ENCODE peak calls at places on chromosomes 5 and 9, in ten cellular contexts. O, B, A, N, P, K, M, Y, L and G are unnamed samples.
A peak's percentile ranks its signal among the peaks of the same experiment; 100 is the strongest.

GRCh38 chr9:109793196-109793595 is 13.2 kb downstream of the PALM2AKAP2 start:
- DNase-seq in O (no peak), B (no peak), A (no peak), N (peak; percentile 91), P (no peak), K (peak; percentile 96), M (no peak), Y (peak; percentile 70), L (no peak), G (no peak)

GRCh38 chr5:180648658-180649296 is 623 bp downstream of the FLT4 start:
- DNase-seq in O (peak; percentile 60), B (no peak), A (no peak), N (no peak), P (no peak), K (no peak), M (no peak), Y (no peak), L (no peak), G (no peak)

GRCh38 chr9:125989524-125990180 is 242.5 kb downstream of the PBX3 start:
- DNase-seq in O (no peak), B (no peak), A (no peak), N (no peak), P (no peak), K (no peak), M (no peak), Y (no peak), L (no peak), G (no peak)

GRCh38 chr5:76050131-76050530 is 33.1 kb upstream of the SV2C start:
- DNase-seq in O (no peak), B (no peak), A (no peak), N (no peak), P (no peak), K (no peak), M (no peak), Y (no peak), L (no peak), G (no peak)

GRCh38 chr5:56585973-56586740 is 229.2 kb upstream of the MAP3K1 start:
- DNase-seq in O (no peak), B (no peak), A (no peak), N (no peak), P (no peak), K (peak; percentile 28), M (peak; percentile 68), Y (no peak), L (no peak), G (no peak)

GRCh38 chr5:59661306-59661705 is 232.2 kb downstream of the PDE4D start:
- DNase-seq in O (no peak), B (no peak), A (no peak), N (no peak), P (no peak), K (no peak), M (no peak), Y (no peak), L (no peak), G (no peak)

GRCh38 chr9:133733074-133733408 is 5.1 kb downstream of the SARDH start:
- DNase-seq in O (no peak), B (no peak), A (no peak), N (no peak), P (no peak), K (peak; percentile 21), M (no peak), Y (no peak), L (no peak), G (no peak)

GRCh38 chr5:67206381-67207328 is 10.1 kb upstream of the CD180 start:
- DNase-seq in O (no peak), B (peak; percentile 39), A (no peak), N (peak; percentile 23), P (no peak), K (peak; percentile 33), M (no peak), Y (no peak), L (peak; percentile 86), G (peak; percentile 53)

GRCh38 chr5:150117945-150118560 is 31.7 kb upstream of the CSF1R start:
- DNase-seq in O (no peak), B (no peak), A (no peak), N (no peak), P (no peak), K (no peak), M (no peak), Y (no peak), L (no peak), G (no peak)

GRCh38 chr5:177162379-177162778 is 28.8 kb downstream of the NSD1 start:
- DNase-seq in O (no peak), B (no peak), A (no peak), N (no peak), P (no peak), K (peak; percentile 4), M (no peak), Y (no peak), L (no peak), G (no peak)

GRCh38 chr5:136249678-136250266 is 56.8 kb upstream of the SMIM32 start:
- DNase-seq in O (peak; percentile 46), B (no peak), A (peak; percentile 7), N (peak; percentile 77), P (no peak), K (peak; percentile 81), M (peak; percentile 59), Y (peak; percentile 24), L (peak; percentile 71), G (no peak)

GRCh38 chr9:32698706-32699277 is 63.3 kb upstream of the TAF1L start:
- DNase-seq in O (no peak), B (no peak), A (no peak), N (no peak), P (no peak), K (no peak), M (no peak), Y (no peak), L (peak; percentile 30), G (no peak)

GRCh38 chr9:4519604-4520003 is 29.3 kb downstream of the SLC1A1 start:
- DNase-seq in O (no peak), B (no peak), A (no peak), N (no peak), P (no peak), K (peak; percentile 52), M (no peak), Y (no peak), L (no peak), G (no peak)

GRCh38 chr9:124074746-124075145 is 63.2 kb downstream of the LHX2 start:
- DNase-seq in O (no peak), B (no peak), A (no peak), N (no peak), P (no peak), K (no peak), M (no peak), Y (no peak), L (no peak), G (no peak)

GRCh38 chr5:173326501-173326960 is 1.7 kb downstream of the STC2 start:
- DNase-seq in O (no peak), B (no peak), A (no peak), N (peak; percentile 89), P (no peak), K (peak; percentile 97), M (no peak), Y (peak; percentile 83), L (peak; percentile 27), G (no peak)

GRCh38 chr5:157431544-157432200 is 28.3 kb upstream of the NIPAL4 start:
- DNase-seq in O (no peak), B (no peak), A (no peak), N (peak; percentile 72), P (no peak), K (peak; percentile 80), M (no peak), Y (peak; percentile 25), L (peak; percentile 52), G (no peak)

GRCh38 chr5:98906756-98907355 is 22.0 kb downstream of the CHD1 start:
- DNase-seq in O (no peak), B (no peak), A (no peak), N (no peak), P (no peak), K (no peak), M (no peak), Y (no peak), L (no peak), G (no peak)

GRCh38 chr5:21774791-21775190 is 1078.4 kb downstream of the CDH12 start:
- DNase-seq in O (no peak), B (no peak), A (no peak), N (no peak), P (no peak), K (no peak), M (no peak), Y (no peak), L (no peak), G (no peak)

GRCh38 chr5:154485850-154486426 is 7.9 kb upstream of the HAND1 start:
- DNase-seq in O (no peak), B (no peak), A (no peak), N (no peak), P (no peak), K (no peak), M (no peak), Y (no peak), L (no peak), G (no peak)

GRCh38 chr9:37324691-37325490 is 97.6 kb upstream of the GRHPR start:
- DNase-seq in O (peak; percentile 19), B (no peak), A (no peak), N (no peak), P (no peak), K (no peak), M (no peak), Y (no peak), L (no peak), G (no peak)

GRCh38 chr5:122259995-122260394 is 52.0 kb upstream of the SNCAIP start:
- DNase-seq in O (no peak), B (no peak), A (no peak), N (peak; percentile 69), P (no peak), K (peak; percentile 95), M (no peak), Y (no peak), L (peak; percentile 24), G (no peak)

GRCh38 chr9:18606831-18607230 is 132.9 kb downstream of the ADAMTSL1 start:
- DNase-seq in O (no peak), B (no peak), A (no peak), N (peak; percentile 33), P (no peak), K (peak; percentile 56), M (no peak), Y (no peak), L (no peak), G (no peak)

GRCh38 chr9:137247135-137247915 is 3.8 kb upstream of the STPG3 start:
- DNase-seq in O (no peak), B (no peak), A (no peak), N (no peak), P (no peak), K (no peak), M (no peak), Y (no peak), L (no peak), G (no peak)